ENCODE peak calls at places on chromosomes 11 and 22, in six cellular contexts. C is fibroblast of mammary gland; A is GM04504; H is RWPE1; L is stimulated activated CD4-positive, alpha-beta T cell treated with anti-CD3 and anti-CD28 coated beads, Interleukin-1b, Interleukin-23, amount 100 ng/mL, for 48 hours; Y is NCI-H748 treated with DMSO at 0.1 percent for 48 hours. K is an unnamed sample.

GRCh38 chr11:8298801-8299786 is 35.4 kb upstream of the LMO1 start:
- DNase-seq in L (no peak), C (no peak), Y (no peak), H (no peak), A (no peak), K (no peak)

GRCh38 chr11:69013009-69013951 is at the start of gene MRGPRF:
- DNase-seq in C (peak), Y (no peak), L (peak), H (no peak), A (peak), K (peak)

GRCh38 chr11:78187366-78188011 is 937 bp downstream of the KCTD21 start:
- DNase-seq in C (peak), L (no peak), Y (no peak), A (no peak), H (peak), K (no peak)

GRCh38 chr11:117547188-117547831 is 219.7 kb downstream of the CEP164 start:
- DNase-seq in Y (no peak), C (no peak), A (no peak), L (no peak), H (no peak), K (no peak)

GRCh38 chr22:30205281-30206115 is 41.1 kb downstream of the LIF start:
- DNase-seq in C (peak), Y (no peak), L (no peak), A (peak), H (peak), K (peak)

GRCh38 chr11:65417702-65418430 is 4.7 kb upstream of the NEAT1 start:
- DNase-seq in H (no peak), C (peak), L (peak), Y (no peak), A (peak), K (peak)

GRCh38 chr11:104531075-104531474 is 367.1 kb upstream of the PDGFD start:
- DNase-seq in Y (no peak), L (no peak), A (no peak), H (no peak), C (peak), K (no peak)

GRCh38 chr22:20591660-20592310 is 84.4 kb downstream of the MED15 start:
- DNase-seq in L (no peak), A (no peak), Y (no peak), H (no peak), C (peak), K (no peak)

GRCh38 chr11:66280428-66280827 is 2.5 kb downstream of the CNIH2 start:
- DNase-seq in L (no peak), H (no peak), C (no peak), A (no peak), Y (no peak), K (no peak)

GRCh38 chr11:9201372-9202162 is 63.6 kb downstream of the DENND5A start:
- DNase-seq in Y (no peak), C (no peak), A (no peak), H (no peak), L (no peak), K (no peak)

GRCh38 chr11:97516688-97517087 is 1126.9 kb downstream of the JRKL start:
- DNase-seq in A (no peak), C (no peak), H (no peak), Y (no peak), L (no peak), K (no peak)

GRCh38 chr22:38549106-38549884 is 20.7 kb downstream of the DMC1 start:
- DNase-seq in L (no peak), A (no peak), C (no peak), H (peak), Y (no peak), K (no peak)

GRCh38 chr11:11400635-11401232 is 47.7 kb upstream of the CSNK2A3 start:
- DNase-seq in H (no peak), Y (no peak), L (no peak), C (peak), A (no peak), K (no peak)

GRCh38 chr22:44031111-44031963 is 7.2 kb downstream of the PARVB start:
- DNase-seq in A (no peak), L (no peak), C (no peak), Y (peak), H (no peak), K (no peak)

GRCh38 chr11:75946531-75947530 is 131.8 kb downstream of the UVRAG start:
- DNase-seq in Y (no peak), H (no peak), C (peak), L (no peak), A (no peak), K (peak)

GRCh38 chr11:6505577-6506240 is 8.6 kb downstream of the DNHD1 start:
- DNase-seq in A (peak), H (peak), C (peak), Y (peak), L (no peak), K (peak)

GRCh38 chr22:49497266-49497665 is 330.4 kb downstream of the BRD1 start:
- DNase-seq in C (no peak), L (no peak), A (no peak), H (no peak), Y (peak), K (no peak)

GRCh38 chr11:19853901-19854300 is 141.3 kb downstream of the NAV2 start:
- DNase-seq in L (no peak), C (no peak), Y (no peak), A (no peak), H (no peak), K (no peak)

GRCh38 chr11:33552756-33553155 is 147.9 kb downstream of the C11orf91 start:
- DNase-seq in L (no peak), C (no peak), H (no peak), A (no peak), Y (no peak), K (no peak)

GRCh38 chr11:126363706-126364245 is 8.3 kb downstream of the ST3GAL4 start:
- DNase-seq in L (no peak), Y (no peak), A (no peak), H (no peak), C (no peak), K (no peak)